ENCODE peak calls at places on chromosome 2, in eight cellular contexts. D is GM10248, J is HT1080, Y is GM12865, C is T-cell, U is NCI-H1092, B is right cardiac atrium, M is hepatocyte. L is an unnamed sample.
A peak's percentile ranks its signal among the peaks of the same experiment; 100 is the strongest.

GRCh38 chr2:111707700-111708099 is 176.3 kb downstream of the ANAPC1 start:
- DNase-seq in D (no peak), J (no peak), Y (no peak), C (no peak), U (no peak), B (no peak), M (no peak), L (no peak)

GRCh38 chr2:210452194-210452593 is 24.4 kb downstream of the LANCL1 start:
- DNase-seq in D (no peak), J (no peak), Y (no peak), C (no peak), U (no peak), B (no peak), M (no peak), L (no peak)

GRCh38 chr2:71695235-71696120 is 242.1 kb downstream of the DYSF start:
- DNase-seq in D (no peak), J (no peak), Y (no peak), C (no peak), U (no peak), B (no peak), M (no peak), L (no peak)

GRCh38 chr2:974054-974453 is 23.4 kb downstream of the SNTG2 start:
- DNase-seq in D (no peak), J (no peak), Y (no peak), C (peak; percentile 24), U (no peak), B (no peak), M (no peak), L (no peak)

GRCh38 chr2:72950558-72951255 is 33.4 kb downstream of the EMX1 start:
- DNase-seq in D (no peak), J (no peak), Y (no peak), C (no peak), U (no peak), B (peak; percentile 19), M (no peak), L (no peak)

GRCh38 chr2:109322111-109322510 is 193.1 kb downstream of the SH3RF3 start:
- DNase-seq in D (no peak), J (no peak), Y (no peak), C (no peak), U (no peak), B (peak; percentile 96), M (peak; percentile 84), L (no peak)

GRCh38 chr2:166375736-166376487 is at the start of gene SCN9A:
- DNase-seq in D (peak; percentile 15), J (peak; percentile 77), Y (peak; percentile 12), C (no peak), U (peak; percentile 85), B (peak; percentile 86), M (peak; percentile 89), L (peak; percentile 70)

GRCh38 chr2:18531198-18531597 is 29.3 kb downstream of the RDH14 start:
- DNase-seq in D (no peak), J (no peak), Y (no peak), C (no peak), U (no peak), B (no peak), M (peak; percentile 19), L (no peak)

GRCh38 chr2:222297600-222297935 is 1.2 kb downstream of the PAX3 start:
- DNase-seq in D (no peak), J (no peak), Y (no peak), C (no peak), U (no peak), B (no peak), M (no peak), L (no peak)

GRCh38 chr2:129805889-129806288 is 173.6 kb upstream of the RAB6C start:
- DNase-seq in D (no peak), J (no peak), Y (no peak), C (no peak), U (no peak), B (no peak), M (no peak), L (no peak)

GRCh38 chr2:24009680-24010476 is at the start of gene MFSD2B:
- DNase-seq in D (peak; percentile 46), J (no peak), Y (no peak), C (no peak), U (no peak), B (no peak), M (no peak), L (no peak)

GRCh38 chr2:213251618-213252017 is 32.6 kb upstream of the SPAG16 start:
- DNase-seq in D (peak; percentile 35), J (peak; percentile 57), Y (peak; percentile 80), C (no peak), U (peak; percentile 30), B (no peak), M (peak; percentile 84), L (peak; percentile 58)

GRCh38 chr2:120323214-120323613 is 22.7 kb upstream of the INHBB start:
- DNase-seq in D (no peak), J (no peak), Y (no peak), C (no peak), U (no peak), B (peak; percentile 93), M (no peak), L (peak; percentile 62)

GRCh38 chr2:60553496-60553991 is at the start of gene BCL11A:
- DNase-seq in D (peak; percentile 42), J (peak; percentile 95), Y (peak; percentile 61), C (no peak), U (peak; percentile 60), B (peak; percentile 64), M (peak; percentile 89), L (no peak)

GRCh38 chr2:168482952-168483831 is 27.1 kb downstream of the CERS6 start:
- DNase-seq in D (no peak), J (no peak), Y (no peak), C (no peak), U (no peak), B (no peak), M (no peak), L (no peak)

L was measured in PC-9.